ENCODE peak calls at places on chromosome 21, in ten cellular contexts. R is stomach, J is cardiac fibroblast, Y is spleen, P is fibroblast of lung, C is NT2/D1, I is aorta, O is fibroblast of villous mesenchyme, Z is Caco-2, Q is OCI-LY7. A is an unnamed sample.

GRCh38 chr21:41283211-41283818 is 33.3 kb upstream of the FAM3B start:
- DNase-seq in R (peak; percentile 49), J (peak; percentile 91), Y (no peak), P (peak; percentile 72), C (peak; percentile 74), I (no peak), O (peak; percentile 85), Z (peak; percentile 61), Q (peak; percentile 85), A (peak; percentile 65)

GRCh38 chr21:36928960-36929359 is 37.5 kb downstream of the HLCS start:
- DNase-seq in R (peak; percentile 35), J (no peak), Y (no peak), P (no peak), C (no peak), I (no peak), O (no peak), Z (no peak), Q (no peak), A (no peak)

GRCh38 chr21:41847066-41847804 is 31.9 kb downstream of the PRDM15 start:
- DNase-seq in R (no peak), J (peak; percentile 8), Y (peak; percentile 65), P (no peak), C (no peak), I (peak; percentile 71), O (peak; percentile 6), Z (no peak), Q (no peak), A (no peak)

GRCh38 chr21:41837756-41838297 is 41.3 kb downstream of the PRDM15 start:
- DNase-seq in R (no peak), J (no peak), Y (peak; percentile 59), P (no peak), C (no peak), I (peak; percentile 56), O (no peak), Z (no peak), Q (peak; percentile 50), A (no peak)

GRCh38 chr21:34897828-34898227 is 151.3 kb downstream of the RUNX1 start:
- DNase-seq in R (no peak), J (no peak), Y (no peak), P (no peak), C (no peak), I (no peak), O (no peak), Z (no peak), Q (no peak), A (no peak)

GRCh38 chr21:29323189-29323588 is 24.5 kb downstream of the BACH1 start:
- DNase-seq in R (no peak), J (no peak), Y (no peak), P (no peak), C (no peak), I (no peak), O (no peak), Z (no peak), Q (no peak), A (no peak)

GRCh38 chr21:26148071-26148470 is 22.5 kb downstream of the APP start:
- DNase-seq in R (no peak), J (peak; percentile 43), Y (no peak), P (no peak), C (peak; percentile 77), I (no peak), O (no peak), Z (peak; percentile 70), Q (no peak), A (no peak)

GRCh38 chr21:36575306-36575705 is 95.4 kb upstream of the CLDN14 start:
- DNase-seq in R (no peak), J (no peak), Y (no peak), P (no peak), C (no peak), I (no peak), O (no peak), Z (no peak), Q (no peak), A (no peak)

GRCh38 chr21:40714516-40714915 is 132.4 kb downstream of the DSCAM start:
- DNase-seq in R (no peak), J (no peak), Y (no peak), P (peak; percentile 14), C (no peak), I (no peak), O (no peak), Z (no peak), Q (no peak), A (no peak)

GRCh38 chr21:31872072-31872451 is 758 bp upstream of the HUNK start:
- DNase-seq in R (no peak), J (no peak), Y (no peak), P (no peak), C (no peak), I (no peak), O (no peak), Z (no peak), Q (no peak), A (no peak)

DNA sequence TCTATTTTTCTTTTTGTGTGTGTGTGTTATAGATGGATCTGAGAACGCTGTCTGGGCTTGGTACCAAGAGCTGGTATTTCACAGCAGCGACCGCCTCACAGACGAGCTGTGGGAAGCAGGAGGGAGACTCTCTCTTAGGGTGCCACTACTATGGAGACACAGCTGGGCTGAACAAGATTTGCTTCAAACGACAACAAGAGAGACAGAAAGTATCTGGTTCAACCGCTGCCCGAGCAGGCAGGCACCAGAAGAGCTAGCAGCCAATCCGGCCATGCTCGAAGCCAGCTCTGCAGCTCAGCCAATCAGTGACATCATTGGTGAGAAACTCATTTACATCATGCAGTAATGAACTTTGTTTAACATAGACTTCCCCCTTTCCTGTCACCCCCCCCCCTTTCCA is 341.3 kb downstream of the USP25 start:
- DNase-seq in R (no peak), J (peak; percentile 16), Y (no peak), P (peak; percentile 94), C (no peak), I (no peak), O (peak; percentile 14), Z (no peak), Q (no peak), A (no peak)
- H3K4me3 ChIP-seq in R (peak overlapping the region; percentile 34), J (no peak overlapping the region), Y (no peak overlapping the region), P (peak overlapping the region; percentile 42), C (no peak overlapping the region), I (peak overlapping the region; percentile 47), O (peak overlapping the region; percentile 29), Z (no peak overlapping the region), Q (no peak overlapping the region), A (peak overlapping the region; percentile 36)

DNA sequence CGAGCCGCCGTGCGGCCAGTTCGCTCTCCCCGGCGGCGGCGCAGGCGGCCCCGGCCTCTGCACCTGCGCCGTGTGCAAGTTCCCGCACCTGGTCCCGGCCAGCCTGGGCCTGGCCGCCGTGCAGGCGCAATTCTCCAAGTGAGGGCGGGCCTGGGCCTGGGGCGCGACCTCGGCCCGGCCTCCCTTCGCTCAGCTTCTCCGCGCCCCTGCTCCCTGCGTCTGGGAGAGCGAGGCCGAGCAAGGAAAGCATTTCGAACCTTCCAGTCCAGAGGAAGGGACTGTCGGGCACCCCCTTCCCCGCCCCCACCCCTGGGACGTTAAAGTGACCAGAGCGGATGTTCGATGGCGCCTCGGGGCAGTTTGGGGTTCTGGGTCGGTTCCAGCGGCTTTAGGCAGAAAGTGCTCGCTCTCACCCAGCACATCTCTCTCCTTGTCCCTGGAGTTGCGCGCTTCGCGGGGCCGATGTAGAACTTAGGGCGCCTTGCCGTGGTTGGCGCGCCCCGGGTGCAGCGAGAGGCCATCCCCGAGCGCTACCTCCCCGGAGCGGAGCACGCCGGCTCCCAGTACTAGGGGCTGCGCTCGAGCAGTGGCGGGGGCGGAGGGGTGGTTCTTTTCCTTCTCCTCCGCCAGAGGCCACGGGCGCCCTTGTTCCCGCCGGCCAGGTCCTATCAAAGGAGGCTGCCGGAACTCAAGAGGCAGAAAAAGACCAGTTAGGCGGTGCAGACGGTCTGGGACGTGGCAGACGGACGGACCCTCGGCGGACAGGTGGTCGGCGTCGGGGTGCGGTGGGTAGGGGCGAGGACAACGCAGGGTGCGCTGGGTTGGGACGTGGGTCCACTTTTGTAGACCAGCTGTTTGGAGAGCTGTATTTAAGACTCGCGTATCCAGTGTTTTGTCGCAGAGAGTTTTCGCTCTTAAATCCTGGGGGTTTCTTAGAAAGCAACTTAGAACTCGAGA is 1.3 kb downstream of the OLIG1 start:
- DNase-seq in R (no peak), J (no peak), Y (peak; percentile 81), P (peak; percentile 8), C (no peak), I (no peak), O (peak; percentile 4), Z (no peak), Q (no peak), A (no peak)
- H3K4me3 ChIP-seq in R (peak overlapping the region; percentile 35), J (no peak overlapping the region), Y (peak overlapping the region; percentile 47), P (peak overlapping the region; percentile 43), C (peak overlapping the region; percentile 53), I (peak overlapping the region; percentile 32), O (no peak overlapping the region), Z (peak overlapping the region; percentile 10), Q (no peak overlapping the region), A (no peak overlapping the region)

DNA sequence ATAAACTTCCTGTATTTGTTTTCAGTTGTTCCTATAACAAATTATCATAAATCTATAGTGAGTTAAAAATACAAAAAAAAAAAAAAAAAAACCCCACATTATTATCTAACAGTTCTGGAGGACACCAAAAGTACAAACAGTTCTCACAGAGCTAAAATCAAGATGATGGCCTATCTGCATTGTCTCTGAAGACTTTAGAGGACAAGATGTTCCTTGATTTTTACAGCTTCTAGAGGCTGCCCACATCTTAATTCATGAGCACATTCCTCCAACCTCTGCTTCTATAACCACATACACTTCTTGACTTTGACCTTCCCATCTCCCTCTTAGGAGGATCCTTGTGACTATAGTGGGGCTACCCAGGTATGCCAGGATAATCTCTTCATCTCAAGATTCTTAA is 806.1 kb downstream of the LTN1 start:
- DNase-seq in R (no peak), J (no peak), Y (no peak), P (no peak), C (no peak), I (no peak), O (peak; percentile 59), Z (no peak), Q (no peak), A (no peak)
- H3K4me3 ChIP-seq in R (no peak overlapping the region), J (no peak overlapping the region), Y (no peak overlapping the region), P (no peak overlapping the region), C (no peak overlapping the region), I (no peak overlapping the region), O (no peak overlapping the region), Z (no peak overlapping the region), Q (no peak overlapping the region), A (no peak overlapping the region)

GRCh38 chr21:33584455-33584854 is 4.0 kb downstream of the DONSON start:
- DNase-seq in R (no peak), J (no peak), Y (no peak), P (no peak), C (no peak), I (no peak), O (no peak), Z (no peak), Q (no peak), A (no peak)

GRCh38 chr21:33587792-33588484 is 546 bp downstream of the DONSON start:
- DNase-seq in R (peak; percentile 34), J (peak; percentile 41), Y (no peak), P (peak; percentile 26), C (peak; percentile 25), I (peak; percentile 83), O (peak; percentile 47), Z (peak; percentile 46), Q (peak; percentile 57), A (no peak)

GRCh38 chr21:33588485-33589335 is at the start of gene DONSON:
- DNase-seq in R (peak; percentile 89), J (peak; percentile 87), Y (peak; percentile 98), P (peak; percentile 72), C (peak; percentile 76), I (peak; percentile 97), O (peak; percentile 80), Z (peak; percentile 94), Q (peak; percentile 90), A (peak; percentile 27)

DNA sequence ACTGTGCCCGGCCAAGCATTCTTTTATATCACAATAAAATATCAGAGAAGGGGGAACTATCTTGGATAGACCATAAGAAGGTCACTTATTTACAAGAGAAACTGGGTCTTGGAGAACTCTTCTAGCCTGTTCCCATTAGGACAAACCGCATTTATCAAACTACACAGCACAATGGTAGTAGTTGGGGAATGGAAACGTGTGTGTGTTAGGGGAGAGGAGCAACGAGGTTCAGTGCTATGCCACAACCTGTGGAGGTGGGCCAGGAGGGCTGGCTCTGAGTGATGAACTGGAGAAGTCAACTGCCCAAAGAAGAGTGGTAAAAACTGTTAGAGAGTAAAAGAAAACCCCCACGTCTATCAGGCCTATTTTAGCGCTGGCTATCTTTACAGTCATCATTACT is 1.6 kb downstream of the DONSON start:
- DNase-seq in R (no peak), J (no peak), Y (no peak), P (no peak), C (no peak), I (no peak), O (no peak), Z (no peak), Q (no peak), A (no peak)
- H3K4me3 ChIP-seq in R (no peak overlapping the region), J (peak overlapping the region; percentile 69), Y (no peak overlapping the region), P (peak overlapping the region; percentile 88), C (no peak overlapping the region), I (no peak overlapping the region), O (peak overlapping the region; percentile 90), Z (no peak overlapping the region), Q (peak overlapping the region; percentile 83), A (peak overlapping the region; percentile 0)